ENCODE peak calls at places on chromosome 1, in eight cellular contexts. E is GM20000, I is IMR-90, M is nephron progenitor cell, D is BJ, X is DND-41, A is cardiac fibroblast, F is mucosa of descending colon. G is an unnamed sample.

GRCh38 chr1:52034050-52034384 is 407 bp upstream of the KTI12 start:
- DNase-seq in E (no peak), I (no peak), M (no peak), D (no peak), X (no peak), A (no peak), F (no peak), G (no peak)

GRCh38 chr1:63971557-63971956 is 197.7 kb downstream of the ROR1 start:
- DNase-seq in E (no peak), I (no peak), M (no peak), D (no peak), X (no peak), A (no peak), F (no peak), G (no peak)

GRCh38 chr1:233614743-233615521 is 1.0 kb downstream of the KCNK1 start:
- DNase-seq in E (peak), I (no peak), M (peak), D (no peak), X (no peak), A (no peak), F (no peak), G (peak)

GRCh38 chr1:18134324-18135046 is 26.9 kb downstream of the IGSF21 start:
- DNase-seq in E (no peak), I (no peak), M (no peak), D (no peak), X (no peak), A (no peak), F (no peak), G (no peak)

GRCh38 chr1:70899735-70900134 is 147.9 kb downstream of the PTGER3 start:
- DNase-seq in E (no peak), I (no peak), M (no peak), D (no peak), X (no peak), A (no peak), F (no peak), G (no peak)

GRCh38 chr1:66333463-66334232 is 200.3 kb upstream of the SGIP1 start:
- DNase-seq in E (no peak), I (no peak), M (no peak), D (no peak), X (no peak), A (peak), F (peak), G (no peak)

GRCh38 chr1:158145173-158145719 is 35.4 kb upstream of the CD1D start:
- DNase-seq in E (no peak), I (peak), M (no peak), D (peak), X (no peak), A (peak), F (no peak), G (peak)

GRCh38 chr1:12469493-12469892 is 148.5 kb downstream of the DHRS3 start:
- DNase-seq in E (no peak), I (no peak), M (no peak), D (no peak), X (no peak), A (no peak), F (no peak), G (no peak)

GRCh38 chr1:38568061-38568857 is 291.3 kb downstream of the RRAGC start:
- DNase-seq in E (no peak), I (no peak), M (no peak), D (no peak), X (no peak), A (no peak), F (no peak), G (no peak)

GRCh38 chr1:41525891-41526587 is 41.6 kb upstream of the EDN2 start:
- DNase-seq in E (no peak), I (no peak), M (no peak), D (no peak), X (no peak), A (no peak), F (peak), G (no peak)

GRCh38 chr1:231040019-231040799 is at the start of gene FAM89A:
- DNase-seq in E (peak), I (no peak), M (peak), D (no peak), X (peak), A (peak), F (peak), G (peak)

GRCh38 chr1:231037585-231038517 is 2.2 kb downstream of the FAM89A start:
- DNase-seq in E (no peak), I (no peak), M (no peak), D (no peak), X (no peak), A (peak), F (no peak), G (no peak)

GRCh38 chr1:231041705-231042261 is 1.7 kb upstream of the FAM89A start:
- DNase-seq in E (no peak), I (no peak), M (no peak), D (no peak), X (no peak), A (no peak), F (no peak), G (no peak)

GRCh38 chr1:231039161-231040018 is 664 bp downstream of the FAM89A start:
- DNase-seq in E (peak), I (peak), M (peak), D (no peak), X (peak), A (peak), F (peak), G (peak)

GRCh38 chr1:231040800-231041704 is 998 bp upstream of the FAM89A start:
- DNase-seq in E (no peak), I (no peak), M (peak), D (no peak), X (no peak), A (no peak), F (no peak), G (no peak)
- TF ChIP-seq CTCF in E (no peak), I (no peak), M (no peak), D (no peak), X (no peak), A (no peak), F (no peak), G (no peak)

GRCh38 chr1:9826087-9826486 is 2.3 kb upstream of the CLSTN1 start:
- DNase-seq in E (no peak), I (no peak), M (no peak), D (no peak), X (no peak), A (no peak), F (no peak), G (no peak)

GRCh38 chr1:9825101-9826074 is 1.6 kb upstream of the CLSTN1 start:
- DNase-seq in E (no peak), I (peak), M (no peak), D (no peak), X (peak), A (peak), F (peak), G (peak)

GRCh38 chr1:9826616-9827015 is 2.9 kb upstream of the CLSTN1 start:
- DNase-seq in E (no peak), I (no peak), M (no peak), D (no peak), X (no peak), A (no peak), F (peak), G (no peak)

GRCh38 chr1:9824702-9825089 is 931 bp upstream of the CLSTN1 start:
- DNase-seq in E (no peak), I (no peak), M (no peak), D (no peak), X (no peak), A (no peak), F (no peak), G (no peak)

DNA sequence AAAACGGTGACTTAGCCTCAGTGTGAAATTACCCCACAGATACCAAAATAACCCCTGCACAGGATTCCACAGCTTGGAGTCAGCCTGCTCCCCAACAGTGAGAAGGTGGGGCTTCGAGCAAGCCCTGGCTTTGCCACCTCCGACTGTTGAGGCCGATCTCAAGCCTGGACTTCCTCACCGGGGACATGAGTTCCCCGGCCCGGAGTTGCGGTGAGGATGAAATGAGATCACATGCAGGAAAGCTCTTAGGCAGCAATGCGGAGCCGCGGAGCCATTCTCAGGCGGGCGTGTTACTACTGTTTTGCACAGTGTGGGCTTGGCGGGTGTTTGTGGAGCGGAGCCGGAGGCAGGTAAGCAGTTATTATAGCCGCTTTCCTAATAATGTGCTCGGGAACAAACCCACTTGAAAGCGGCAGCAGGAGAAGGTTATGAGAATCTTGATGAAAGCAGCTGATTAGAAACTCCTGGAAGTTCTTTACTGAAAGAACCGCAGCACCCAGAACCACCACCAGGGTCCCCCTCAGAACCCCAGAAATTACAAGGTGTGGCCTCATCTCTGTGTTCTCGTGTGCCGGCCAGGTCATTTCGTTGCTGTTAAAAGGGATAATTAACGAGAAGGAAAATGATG is 3.9 kb upstream of the CLSTN1 start:
- DNase-seq in E (no peak), I (no peak), M (no peak), D (no peak), X (no peak), A (no peak), F (peak), G (no peak)
- TF ChIP-seq CTCF in E (no peak), I (peak), M (peak), D (peak), X (peak), A (peak), F (no peak), G (peak)

GRCh38 chr1:189706594-189706993 is 771.1 kb downstream of the BRINP3 start:
- DNase-seq in E (no peak), I (peak), M (no peak), D (no peak), X (no peak), A (no peak), F (no peak), G (no peak)

GRCh38 chr1:189708674-189709073 is 769.0 kb downstream of the BRINP3 start:
- DNase-seq in E (no peak), I (peak), M (no peak), D (no peak), X (no peak), A (peak), F (no peak), G (peak)
- TF ChIP-seq CTCF in E (no peak), I (no peak), M (no peak), D (no peak), X (no peak), A (no peak), F (no peak), G (no peak)

GRCh38 chr1:235843458-235843857 is 23.2 kb downstream of the LYST start:
- DNase-seq in E (peak), I (peak), M (no peak), D (no peak), X (no peak), A (peak), F (no peak), G (peak)
- TF ChIP-seq CTCF in E (peak), I (peak), M (peak), D (peak), X (peak), A (peak), F (peak), G (peak)

GRCh38 chr1:6269271-6269996 is 8.5 kb upstream of the GPR153 start:
- DNase-seq in E (no peak), I (no peak), M (no peak), D (no peak), X (no peak), A (no peak), F (no peak), G (no peak)

GRCh38 chr1:6267686-6268281 is 6.9 kb upstream of the GPR153 start:
- DNase-seq in E (no peak), I (peak), M (peak), D (no peak), X (no peak), A (no peak), F (no peak), G (no peak)

GRCh38 chr1:6269997-6270401 is 9.1 kb upstream of the GPR153 start:
- DNase-seq in E (no peak), I (no peak), M (peak), D (no peak), X (no peak), A (no peak), F (peak), G (no peak)

GRCh38 chr1:6266641-6267040 is 5.7 kb upstream of the GPR153 start:
- DNase-seq in E (no peak), I (no peak), M (no peak), D (no peak), X (no peak), A (no peak), F (no peak), G (no peak)

GRCh38 chr1:6268431-6268830 is 7.5 kb upstream of the GPR153 start:
- DNase-seq in E (no peak), I (no peak), M (peak), D (no peak), X (no peak), A (no peak), F (no peak), G (no peak)
- TF ChIP-seq CTCF in E (no peak), I (no peak), M (no peak), D (no peak), X (no peak), A (no peak), F (no peak), G (no peak)

GRCh38 chr1:31939484-31940329 is 1.5 kb upstream of the PTP4A2 start:
- DNase-seq in E (peak), I (peak), M (peak), D (peak), X (peak), A (peak), F (peak), G (peak)
- TF ChIP-seq CTCF in E (peak), I (peak), M (peak), D (peak), X (peak), A (peak), F (peak), G (peak)

GRCh38 chr1:227253065-227253464 is 65.2 kb downstream of the CDC42BPA start:
- DNase-seq in E (no peak), I (no peak), M (no peak), D (no peak), X (no peak), A (no peak), F (no peak), G (no peak)

GRCh38 chr1:227260433-227260832 is 57.9 kb downstream of the CDC42BPA start:
- DNase-seq in E (no peak), I (no peak), M (no peak), D (no peak), X (no peak), A (no peak), F (no peak), G (no peak)

GRCh38 chr1:227255086-227255732 is 63.1 kb downstream of the CDC42BPA start:
- DNase-seq in E (no peak), I (no peak), M (no peak), D (no peak), X (no peak), A (no peak), F (no peak), G (no peak)

GRCh38 chr1:227261501-227261900 is 56.8 kb downstream of the CDC42BPA start:
- DNase-seq in E (no peak), I (no peak), M (no peak), D (no peak), X (no peak), A (no peak), F (no peak), G (no peak)

DNA sequence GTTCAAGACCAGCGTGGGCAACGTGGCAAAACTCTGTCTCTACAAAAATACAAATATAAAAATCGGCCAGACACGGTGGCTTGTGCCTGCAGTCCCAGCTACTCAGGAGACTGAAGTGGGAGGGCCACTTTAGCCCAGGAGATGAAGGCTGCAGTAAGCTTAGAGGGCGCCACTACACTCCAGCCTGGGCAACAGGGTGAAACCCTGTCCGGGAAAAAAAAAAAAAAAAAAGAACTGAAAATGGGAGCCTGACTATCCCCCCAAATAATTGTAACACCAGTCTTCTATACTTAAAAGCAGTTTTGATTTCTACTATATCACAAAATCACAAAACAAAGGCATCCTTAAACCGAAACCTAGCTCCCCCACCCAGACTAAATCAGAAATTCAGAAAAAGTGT is 60.3 kb downstream of the CDC42BPA start:
- DNase-seq in E (no peak), I (no peak), M (no peak), D (no peak), X (no peak), A (no peak), F (no peak), G (no peak)
- TF ChIP-seq CTCF in E (no peak), I (no peak), M (no peak), D (no peak), X (no peak), A (no peak), F (no peak), G (no peak)

G was measured in Calu3.